ENCODE peak calls at places on chromosomes 4 and X, in five cellular contexts. Q is HepG2, U is endothelial cell of umbilical vein, W is stomach, K is GM23338. X is an unnamed sample.

GRCh38 chrX:17062065-17062464 is 115.6 kb downstream of the REPS2 start:
- DNase-seq in W (no peak), U (no peak), K (no peak), Q (no peak), X (no peak)

GRCh38 chr4:54487491-54487890 is 170.3 kb upstream of the KIT start:
- DNase-seq in Q (no peak), U (no peak), K (no peak), W (no peak), X (no peak)

GRCh38 chr4:80286451-80286850 is 20.0 kb downstream of the FGF5 start:
- DNase-seq in U (no peak), K (no peak), W (no peak), Q (no peak), X (no peak)

GRCh38 chr4:164012396-164013027 is 518.0 kb downstream of the TMA16 start:
- DNase-seq in U (no peak), Q (peak), W (peak), K (peak), X (peak)

GRCh38 chr4:88584471-88584900 is 7.8 kb upstream of the HERC3 start:
- DNase-seq in W (no peak), U (no peak), K (no peak), Q (no peak), X (no peak)

GRCh38 chrX:132958086-132958703 is at the start of gene HS6ST2:
- DNase-seq in W (no peak), K (peak), U (peak), Q (no peak), X (no peak)

GRCh38 chrX:103343105-103343504 is 13.1 kb downstream of the TCEAL7 start:
- DNase-seq in U (peak), K (peak), Q (no peak), W (peak), X (no peak)

GRCh38 chrX:74450803-74451449 is 29.6 kb downstream of the SLC16A2 start:
- DNase-seq in K (no peak), Q (no peak), U (no peak), W (no peak), X (no peak)

GRCh38 chrX:66676990-66677389 is 38.1 kb upstream of the EDA2R start:
- DNase-seq in K (no peak), Q (no peak), W (no peak), U (peak), X (peak)

GRCh38 chrX:43679778-43680177 is 23.7 kb downstream of the MAOA start:
- DNase-seq in U (peak), Q (no peak), K (no peak), W (no peak), X (peak)

GRCh38 chr4:184573701-184574100 is 75.5 kb downstream of the CASP3 start:
- DNase-seq in Q (no peak), K (no peak), U (peak), W (no peak), X (no peak)

GRCh38 chr4:181659202-181659601 is 584.0 kb upstream of the TENM3 start:
- DNase-seq in Q (no peak), K (no peak), W (no peak), U (no peak), X (no peak)

GRCh38 chr4:16418814-16419213 is 192.5 kb upstream of the TAPT1 start:
- DNase-seq in U (peak), W (no peak), K (no peak), Q (no peak), X (no peak)

GRCh38 chrX:150907474-150907873 is 9.0 kb upstream of the CD99L2 start:
- DNase-seq in Q (no peak), U (no peak), K (no peak), W (no peak), X (no peak)

GRCh38 chrX:71870337-71871098 is 40.1 kb upstream of the NHSL2 start:
- DNase-seq in Q (peak), U (no peak), K (peak), W (no peak), X (no peak)

GRCh38 chr4:27886075-27886474 is 1025.4 kb downstream of the STIM2 start:
- DNase-seq in U (no peak), W (no peak), K (no peak), Q (no peak), X (no peak)

GRCh38 chr4:20832821-20833220 is 132.6 kb downstream of the PACRGL start:
- DNase-seq in Q (no peak), U (peak), W (no peak), K (no peak), X (no peak)

GRCh38 chr4:56817840-56818491 is 3.5 kb downstream of the SPINK2 start:
- DNase-seq in U (no peak), K (no peak), Q (no peak), W (no peak), X (no peak)

GRCh38 chr4:121738780-121739547 is 26.0 kb downstream of the SMIM43 start:
- DNase-seq in W (no peak), U (no peak), Q (no peak), K (no peak), X (no peak)

GRCh38 chr4:89316931-89317366 is 9.3 kb upstream of the GPRIN3 start:
- DNase-seq in W (no peak), K (no peak), Q (no peak), U (peak), X (peak)

GRCh38 chr4:7761720-7762119 is 177.9 kb downstream of the AFAP1 start:
- DNase-seq in K (peak), W (peak), Q (peak), U (peak), X (no peak)
- TF ChIP-seq POLR2AphosphoS5 in K (no peak), W (peak), Q (no peak), U (no peak), X (no peak)

GRCh38 chr4:66574145-66574978 is 904.1 kb upstream of the EPHA5 start:
- DNase-seq in U (no peak), W (no peak), K (peak), Q (no peak), X (no peak)

GRCh38 chr4:66571145-66571544 is 900.9 kb upstream of the EPHA5 start:
- DNase-seq in U (no peak), K (no peak), Q (no peak), W (no peak), X (no peak)

GRCh38 chr4:66572949-66573348 is 902.7 kb upstream of the EPHA5 start:
- DNase-seq in W (no peak), Q (no peak), U (no peak), K (no peak), X (no peak)

GRCh38 chr4:66577922-66578321 is 907.6 kb upstream of the EPHA5 start:
- DNase-seq in K (no peak), U (no peak), Q (no peak), W (no peak), X (no peak)

GRCh38 chr4:66575024-66575696 is 904.9 kb upstream of the EPHA5 start:
- DNase-seq in Q (peak), W (no peak), U (no peak), K (no peak), X (no peak)
- H3K27ac ChIP-seq in Q (no peak), W (no peak), U (no peak), K (no peak), X (no peak)

GRCh38 chr4:53365486-53366300 is at the start of gene SCFD2:
- DNase-seq in Q (peak), W (peak), U (peak), K (peak), X (peak)

GRCh38 chr4:53362093-53362492 is 3.8 kb downstream of the SCFD2 start:
- DNase-seq in Q (no peak), U (no peak), W (no peak), K (no peak), X (no peak)

GRCh38 chr4:53366301-53366716 is 448 bp upstream of the SCFD2 start:
- DNase-seq in K (no peak), Q (no peak), U (no peak), W (no peak), X (no peak)

GRCh38 chr4:53364624-53365023 is 1.2 kb downstream of the SCFD2 start:
- DNase-seq in Q (no peak), K (no peak), U (no peak), W (no peak), X (no peak)

GRCh38 chr4:53365121-53365485 is 758 bp downstream of the SCFD2 start:
- DNase-seq in Q (peak), W (no peak), U (no peak), K (peak), X (no peak)
- TF ChIP-seq POLR2AphosphoS5 in Q (no peak), W (no peak), U (no peak), K (no peak), X (no peak)

DNA sequence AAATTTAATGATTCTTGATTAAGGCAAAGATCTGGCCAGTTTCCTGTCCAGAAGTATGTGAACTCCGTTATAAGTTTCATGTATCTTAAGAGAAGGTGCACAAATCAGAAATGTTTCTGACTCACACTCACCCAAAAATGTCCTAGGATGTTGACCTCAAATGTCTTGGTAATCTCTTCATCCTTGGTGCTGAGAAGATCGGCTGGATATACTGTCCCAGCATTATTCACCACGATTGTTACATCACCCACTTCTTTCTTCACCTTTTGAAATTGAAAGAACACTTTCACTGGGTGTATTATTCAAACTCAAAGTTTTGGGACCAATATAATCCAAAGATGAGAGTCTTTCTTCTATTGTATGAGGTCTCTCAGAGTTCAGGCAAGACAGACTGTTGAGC is 5.7 kb downstream of the HSD17B13 start:
- DNase-seq in W (no peak), K (no peak), U (no peak), Q (no peak), X (no peak)
- H3K27ac ChIP-seq in W (no peak), K (no peak), U (no peak), Q (no peak), X (no peak)